ENCODE peak calls at places on chromosomes 3 and 15, in nine cellular contexts. J is body of pancreas, O is GM12878, U is lung, Q is dorsolateral prefrontal cortex, S is lower leg skin, V is adipocyte, F is spleen, A is ovary. L is an unnamed sample.

GRCh38 chr3:6697285-6697684 is 163.6 kb upstream of the GRM7 start:
- DNase-seq in J (no peak), O (no peak), U (no peak), Q (no peak), S (no peak), V (no peak), F (no peak), A (no peak), L (no peak)

GRCh38 chr3:56784452-56785001 is 17.2 kb downstream of the ARHGEF3 start:
- DNase-seq in J (no peak), O (no peak), U (no peak), Q (no peak), S (no peak), V (no peak), F (no peak), A (no peak), L (no peak)

GRCh38 chr15:64574220-64574994 is 114.0 kb downstream of the ZNF609 start:
- DNase-seq in J (no peak), O (no peak), U (no peak), Q (no peak), S (no peak), V (peak), F (no peak), A (no peak), L (no peak)

GRCh38 chr3:51717446-51717845 is 10.6 kb downstream of the GRM2 start:
- DNase-seq in J (no peak), O (no peak), U (no peak), Q (no peak), S (peak), V (no peak), F (no peak), A (no peak), L (no peak)

GRCh38 chr3:52531636-52532516 is 1.8 kb downstream of the NT5DC2 start:
- DNase-seq in J (no peak), O (no peak), U (no peak), Q (no peak), S (peak), V (no peak), F (peak), A (peak), L (no peak)

GRCh38 chr3:183494341-183494740 is 61.2 kb downstream of the KLHL6 start:
- DNase-seq in J (no peak), O (no peak), U (no peak), Q (no peak), S (peak), V (no peak), F (no peak), A (no peak), L (no peak)

GRCh38 chr3:128470134-128470915 is 3.6 kb upstream of the DNAJB8 start:
- DNase-seq in J (no peak), O (no peak), U (no peak), Q (no peak), S (no peak), V (no peak), F (no peak), A (no peak), L (no peak)

GRCh38 chr3:58386966-58387365 is 46.7 kb downstream of the PDHB start:
- DNase-seq in J (no peak), O (no peak), U (no peak), Q (peak), S (no peak), V (peak), F (no peak), A (peak), L (no peak)

GRCh38 chr3:14550651-14551611 is 10.8 kb upstream of the GRIP2 start:
- DNase-seq in J (no peak), O (no peak), U (no peak), Q (no peak), S (no peak), V (no peak), F (peak), A (no peak), L (no peak)

GRCh38 chr3:119405315-119405714 is 58.1 kb downstream of the TMEM39A start:
- DNase-seq in J (no peak), O (no peak), U (no peak), Q (no peak), S (no peak), V (no peak), F (no peak), A (no peak), L (no peak)

GRCh38 chr3:5739299-5739935 is 551.9 kb downstream of the EDEM1 start:
- DNase-seq in J (no peak), O (no peak), U (no peak), Q (no peak), S (no peak), V (no peak), F (no peak), A (no peak), L (no peak)

GRCh38 chr3:124557433-124558232 is 172.6 kb upstream of the UMPS start:
- DNase-seq in J (peak), O (no peak), U (no peak), Q (no peak), S (no peak), V (peak), F (no peak), A (no peak), L (no peak)

GRCh38 chr3:158732856-158733200 is 571 bp upstream of the RARRES1 start:
- DNase-seq in J (no peak), O (no peak), U (no peak), Q (no peak), S (no peak), V (no peak), F (no peak), A (no peak), L (no peak)

GRCh38 chr3:108513961-108514360 is 3.6 kb upstream of the MYH15 start:
- DNase-seq in J (no peak), O (no peak), U (no peak), Q (no peak), S (no peak), V (no peak), F (no peak), A (no peak), L (no peak)

GRCh38 chr15:29675791-29676301 is 146.4 kb downstream of the TJP1 start:
- DNase-seq in J (no peak), O (no peak), U (no peak), Q (peak), S (peak), V (no peak), F (peak), A (no peak), L (peak)

GRCh38 chr15:76994971-76995945 is at the start of gene PSTPIP1:
- DNase-seq in J (peak), O (no peak), U (no peak), Q (peak), S (peak), V (no peak), F (peak), A (peak), L (peak)

GRCh38 chr3:134917631-134918030 is 122.6 kb downstream of the EPHB1 start:
- DNase-seq in J (no peak), O (no peak), U (no peak), Q (no peak), S (no peak), V (no peak), F (no peak), A (no peak), L (no peak)

GRCh38 chr15:44328135-44328534 is 39.6 kb downstream of the GOLM2 start:
- DNase-seq in J (no peak), O (no peak), U (no peak), Q (no peak), S (no peak), V (no peak), F (no peak), A (no peak), L (no peak)

GRCh38 chr15:44325568-44325967 is 37.0 kb downstream of the GOLM2 start:
- DNase-seq in J (no peak), O (no peak), U (no peak), Q (no peak), S (no peak), V (no peak), F (no peak), A (no peak), L (no peak)

GRCh38 chr15:44327578-44327977 is 39.1 kb downstream of the GOLM2 start:
- DNase-seq in J (no peak), O (no peak), U (no peak), Q (no peak), S (no peak), V (no peak), F (no peak), A (no peak), L (no peak)
- H3K4me3 ChIP-seq in J (no peak), O (no peak), U (no peak), Q (no peak), S (no peak), V (no peak), F (no peak), A (no peak), L (no peak)

GRCh38 chr15:32750981-32751380 is 33.2 kb downstream of the GREM1 start:
- DNase-seq in J (no peak), O (no peak), U (no peak), Q (no peak), S (no peak), V (no peak), F (no peak), A (no peak), L (no peak)

GRCh38 chr15:32746116-32746857 is 28.5 kb downstream of the GREM1 start:
- DNase-seq in J (no peak), O (no peak), U (no peak), Q (no peak), S (no peak), V (no peak), F (no peak), A (no peak), L (no peak)

GRCh38 chr15:32743411-32744145 is 25.8 kb downstream of the GREM1 start:
- DNase-seq in J (no peak), O (no peak), U (no peak), Q (no peak), S (no peak), V (no peak), F (no peak), A (no peak), L (no peak)

GRCh38 chr15:32747886-32748285 is 30.1 kb downstream of the GREM1 start:
- DNase-seq in J (no peak), O (no peak), U (no peak), Q (no peak), S (no peak), V (no peak), F (no peak), A (no peak), L (no peak)
- H3K4me3 ChIP-seq in J (no peak), O (no peak), U (no peak), Q (no peak), S (no peak), V (no peak), F (no peak), A (no peak), L (no peak)

GRCh38 chr15:42057744-42058646 is 36.4 kb downstream of the PLA2G4D start:
- DNase-seq in J (no peak), O (no peak), U (peak), Q (no peak), S (peak), V (no peak), F (no peak), A (no peak), L (no peak)
- H3K4me3 ChIP-seq in J (no peak), O (no peak), U (no peak), Q (no peak), S (no peak), V (no peak), F (no peak), A (no peak), L (no peak)

GRCh38 chr15:89806565-89807550 is 7.8 kb downstream of the ANPEP start:
- DNase-seq in J (peak), O (no peak), U (no peak), Q (no peak), S (no peak), V (no peak), F (peak), A (no peak), L (no peak)
- H3K4me3 ChIP-seq in J (no peak), O (no peak), U (no peak), Q (no peak), S (no peak), V (no peak), F (no peak), A (no peak), L (no peak)

DNA sequence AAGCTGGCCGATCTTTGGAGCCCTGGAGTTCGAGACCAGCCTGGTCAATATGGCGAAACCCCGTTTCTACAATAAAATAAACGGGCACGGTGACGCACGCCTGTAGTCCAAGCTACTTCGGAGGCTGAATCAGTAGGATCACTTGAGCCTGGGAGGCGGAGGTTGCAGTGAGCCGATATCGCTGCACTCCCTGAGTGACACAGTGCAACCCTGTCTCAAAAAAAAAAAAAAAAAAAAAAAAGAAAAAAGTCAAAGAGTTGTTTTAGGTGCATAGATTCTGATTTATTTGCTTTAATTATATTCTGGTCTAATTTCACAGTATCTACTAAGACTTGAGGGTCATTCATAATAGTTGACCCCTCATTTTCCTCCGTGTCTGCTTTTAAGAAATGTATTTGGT is 1.7 kb downstream of the ARL13B start:
- DNase-seq in J (no peak), O (no peak), U (no peak), Q (no peak), S (no peak), V (no peak), F (no peak), A (no peak), L (no peak)
- H3K4me3 ChIP-seq in J (no peak), O (peak), U (no peak), Q (peak), S (no peak), V (peak), F (no peak), A (no peak), L (no peak)

GRCh38 chr15:82275410-82275809 is 12.8 kb downstream of the SAXO2 start:
- DNase-seq in J (no peak), O (no peak), U (no peak), Q (no peak), S (no peak), V (no peak), F (no peak), A (no peak), L (no peak)
- H3K4me3 ChIP-seq in J (no peak), O (no peak), U (no peak), Q (no peak), S (no peak), V (no peak), F (no peak), A (no peak), L (no peak)

GRCh38 chr15:73996267-73996666 is 1.8 kb downstream of the PML start:
- DNase-seq in J (no peak), O (no peak), U (no peak), Q (no peak), S (no peak), V (no peak), F (no peak), A (no peak), L (no peak)
- H3K4me3 ChIP-seq in J (no peak), O (peak), U (peak), Q (peak), S (no peak), V (peak), F (peak), A (peak), L (peak)

GRCh38 chr3:146326875-146327543 is 76.1 kb upstream of the PLSCR4 start:
- DNase-seq in J (peak), O (no peak), U (no peak), Q (peak), S (no peak), V (peak), F (no peak), A (peak), L (no peak)
- H3K4me3 ChIP-seq in J (no peak), O (no peak), U (no peak), Q (no peak), S (no peak), V (no peak), F (no peak), A (no peak), L (no peak)

GRCh38 chr3:11150256-11150655 is 4.0 kb upstream of the HRH1 start:
- DNase-seq in J (no peak), O (no peak), U (no peak), Q (no peak), S (no peak), V (no peak), F (no peak), A (no peak), L (no peak)

GRCh38 chr3:11143476-11143875 is 10.8 kb upstream of the HRH1 start:
- DNase-seq in J (no peak), O (no peak), U (no peak), Q (no peak), S (peak), V (no peak), F (no peak), A (no peak), L (no peak)

GRCh38 chr3:11144996-11145395 is 9.3 kb upstream of the HRH1 start:
- DNase-seq in J (no peak), O (no peak), U (no peak), Q (no peak), S (no peak), V (no peak), F (no peak), A (no peak), L (no peak)

GRCh38 chr3:11145888-11146287 is 8.4 kb upstream of the HRH1 start:
- DNase-seq in J (no peak), O (no peak), U (no peak), Q (no peak), S (no peak), V (peak), F (no peak), A (no peak), L (no peak)

DNA sequence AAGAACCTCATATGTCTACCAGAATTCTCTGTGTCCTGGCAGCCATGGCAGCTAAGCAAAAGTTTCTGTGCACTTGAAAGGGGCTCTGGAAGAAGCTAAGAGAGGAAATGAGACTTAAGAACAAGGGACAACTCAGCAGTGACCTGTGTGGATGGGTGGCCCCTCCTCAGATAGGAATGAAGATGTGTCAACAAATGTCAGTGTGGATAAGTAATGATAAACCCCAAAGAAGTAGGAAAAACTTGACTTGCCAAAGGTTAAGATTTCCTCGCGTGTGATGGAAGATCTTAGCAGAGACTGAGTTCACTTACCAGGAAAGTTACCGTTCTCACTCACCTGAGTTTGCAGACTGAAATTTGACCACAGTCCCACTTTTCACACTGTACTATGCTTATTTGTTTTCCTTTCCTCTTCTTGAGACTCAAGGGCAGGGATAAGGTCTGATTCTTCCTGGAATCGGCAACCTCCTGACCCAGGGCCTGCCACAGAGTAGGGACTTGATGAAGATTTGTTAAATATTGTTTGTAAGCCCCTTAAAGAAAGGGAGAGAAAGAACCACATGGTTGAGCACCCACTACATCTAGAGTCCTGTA is 7.4 kb upstream of the HRH1 start:
- DNase-seq in J (no peak), O (no peak), U (no peak), Q (no peak), S (peak), V (no peak), F (no peak), A (no peak), L (no peak)
- H3K4me3 ChIP-seq in J (no peak), O (no peak), U (no peak), Q (no peak), S (no peak), V (no peak), F (no peak), A (no peak), L (no peak)